ENCODE peak calls at places on chromosome 18, in ten cellular contexts. One of them, this sample, is unnamed.

GRCh38 chr18:7754725-7755181 is 187.6 kb downstream of the PTPRM start:
- DNase-seq in H1: no peak
- DNase-seq in K562: no peak
- DNase-seq in colonic mucosa: no peak
- DNase-seq in trophoblast cell: peak
- DNase-seq in endodermal cell: peak
- DNase-seq in neuronal stem cell: peak
- DNase-seq in Karpas-422: no peak
- DNase-seq in GM23248: no peak
- DNase-seq in fibroblast of lung: no peak
- DNase-seq in this sample: no peak

GRCh38 chr18:9701604-9702324 is 6.3 kb upstream of the RAB31 start:
- DNase-seq in Karpas-422: no peak
- DNase-seq in trophoblast cell: peak
- DNase-seq in H1: no peak
- DNase-seq in neuronal stem cell: no peak
- DNase-seq in K562: no peak
- DNase-seq in colonic mucosa: no peak
- DNase-seq in fibroblast of lung: no peak
- DNase-seq in endodermal cell: no peak
- DNase-seq in GM23248: no peak
- DNase-seq in this sample: no peak

GRCh38 chr18:69638056-69638455 is 237.4 kb downstream of the DOK6 start:
- DNase-seq in colonic mucosa: no peak
- DNase-seq in Karpas-422: no peak
- DNase-seq in K562: no peak
- DNase-seq in fibroblast of lung: no peak
- DNase-seq in neuronal stem cell: no peak
- DNase-seq in H1: no peak
- DNase-seq in GM23248: no peak
- DNase-seq in trophoblast cell: no peak
- DNase-seq in endodermal cell: no peak
- DNase-seq in this sample: no peak

GRCh38 chr18:26710460-26711096 is 154.9 kb downstream of the AQP4 start:
- DNase-seq in colonic mucosa: no peak
- DNase-seq in K562: no peak
- DNase-seq in fibroblast of lung: no peak
- DNase-seq in trophoblast cell: no peak
- DNase-seq in Karpas-422: no peak
- DNase-seq in H1: no peak
- DNase-seq in endodermal cell: peak
- DNase-seq in GM23248: no peak
- DNase-seq in neuronal stem cell: no peak
- DNase-seq in this sample: peak

GRCh38 chr18:53567935-53568574 is 656.4 kb downstream of the MBD2 start:
- DNase-seq in trophoblast cell: peak
- DNase-seq in Karpas-422: peak
- DNase-seq in K562: no peak
- DNase-seq in H1: peak
- DNase-seq in neuronal stem cell: peak
- DNase-seq in GM23248: peak
- DNase-seq in colonic mucosa: no peak
- DNase-seq in endodermal cell: peak
- DNase-seq in fibroblast of lung: peak
- DNase-seq in this sample: peak

GRCh38 chr18:68764016-68764415 is 33.9 kb upstream of the CCDC102B start:
- DNase-seq in neuronal stem cell: no peak
- DNase-seq in H1: no peak
- DNase-seq in GM23248: peak
- DNase-seq in endodermal cell: no peak
- DNase-seq in K562: no peak
- DNase-seq in trophoblast cell: no peak
- DNase-seq in colonic mucosa: no peak
- DNase-seq in Karpas-422: no peak
- DNase-seq in fibroblast of lung: peak
- DNase-seq in this sample: no peak

GRCh38 chr18:12422936-12423335 is 15.2 kb downstream of the PRELID3A start:
- DNase-seq in trophoblast cell: no peak
- DNase-seq in colonic mucosa: no peak
- DNase-seq in fibroblast of lung: no peak
- DNase-seq in Karpas-422: peak
- DNase-seq in K562: no peak
- DNase-seq in GM23248: no peak
- DNase-seq in endodermal cell: peak
- DNase-seq in H1: no peak
- DNase-seq in neuronal stem cell: no peak
- DNase-seq in this sample: no peak

GRCh38 chr18:14104906-14105748 is 27.1 kb downstream of the ZNF519 start:
- DNase-seq in neuronal stem cell: no peak
- DNase-seq in colonic mucosa: no peak
- DNase-seq in fibroblast of lung: peak
- DNase-seq in trophoblast cell: peak
- DNase-seq in H1: no peak
- DNase-seq in endodermal cell: no peak
- DNase-seq in GM23248: no peak
- DNase-seq in K562: no peak
- DNase-seq in Karpas-422: no peak
- DNase-seq in this sample: no peak

GRCh38 chr18:12362473-12363174 is 14.4 kb downstream of the AFG3L2 start:
- DNase-seq in Karpas-422: no peak
- DNase-seq in fibroblast of lung: no peak
- DNase-seq in neuronal stem cell: no peak
- DNase-seq in K562: no peak
- DNase-seq in GM23248: no peak
- DNase-seq in trophoblast cell: no peak
- DNase-seq in H1: no peak
- DNase-seq in colonic mucosa: no peak
- DNase-seq in endodermal cell: no peak
- DNase-seq in this sample: no peak

GRCh38 chr18:39389800-39390379 is 1824.3 kb upstream of the CELF4 start:
- DNase-seq in colonic mucosa: no peak
- DNase-seq in H1: peak
- DNase-seq in fibroblast of lung: no peak
- DNase-seq in trophoblast cell: no peak
- DNase-seq in GM23248: no peak
- DNase-seq in Karpas-422: no peak
- DNase-seq in endodermal cell: peak
- DNase-seq in neuronal stem cell: peak
- DNase-seq in K562: no peak
- DNase-seq in this sample: no peak

GRCh38 chr18:5879479-5879882 is 15.8 kb downstream of the TMEM200C start:
- DNase-seq in H1: no peak
- DNase-seq in Karpas-422: peak
- DNase-seq in neuronal stem cell: no peak
- DNase-seq in K562: peak
- DNase-seq in fibroblast of lung: peak
- DNase-seq in GM23248: peak
- DNase-seq in endodermal cell: no peak
- DNase-seq in colonic mucosa: no peak
- DNase-seq in trophoblast cell: peak
- DNase-seq in this sample: no peak

GRCh38 chr18:33600846-33601245 is 22.8 kb downstream of the ASXL3 start:
- DNase-seq in GM23248: no peak
- DNase-seq in K562: no peak
- DNase-seq in H1: no peak
- DNase-seq in colonic mucosa: no peak
- DNase-seq in trophoblast cell: no peak
- DNase-seq in fibroblast of lung: no peak
- DNase-seq in endodermal cell: no peak
- DNase-seq in neuronal stem cell: no peak
- DNase-seq in Karpas-422: no peak
- DNase-seq in this sample: no peak

GRCh38 chr18:52499646-52500045 is 159.6 kb downstream of the DCC start:
- DNase-seq in endodermal cell: no peak
- DNase-seq in colonic mucosa: no peak
- DNase-seq in Karpas-422: no peak
- DNase-seq in fibroblast of lung: no peak
- DNase-seq in trophoblast cell: no peak
- DNase-seq in H1: no peak
- DNase-seq in GM23248: no peak
- DNase-seq in neuronal stem cell: no peak
- DNase-seq in K562: no peak
- DNase-seq in this sample: no peak

DNA sequence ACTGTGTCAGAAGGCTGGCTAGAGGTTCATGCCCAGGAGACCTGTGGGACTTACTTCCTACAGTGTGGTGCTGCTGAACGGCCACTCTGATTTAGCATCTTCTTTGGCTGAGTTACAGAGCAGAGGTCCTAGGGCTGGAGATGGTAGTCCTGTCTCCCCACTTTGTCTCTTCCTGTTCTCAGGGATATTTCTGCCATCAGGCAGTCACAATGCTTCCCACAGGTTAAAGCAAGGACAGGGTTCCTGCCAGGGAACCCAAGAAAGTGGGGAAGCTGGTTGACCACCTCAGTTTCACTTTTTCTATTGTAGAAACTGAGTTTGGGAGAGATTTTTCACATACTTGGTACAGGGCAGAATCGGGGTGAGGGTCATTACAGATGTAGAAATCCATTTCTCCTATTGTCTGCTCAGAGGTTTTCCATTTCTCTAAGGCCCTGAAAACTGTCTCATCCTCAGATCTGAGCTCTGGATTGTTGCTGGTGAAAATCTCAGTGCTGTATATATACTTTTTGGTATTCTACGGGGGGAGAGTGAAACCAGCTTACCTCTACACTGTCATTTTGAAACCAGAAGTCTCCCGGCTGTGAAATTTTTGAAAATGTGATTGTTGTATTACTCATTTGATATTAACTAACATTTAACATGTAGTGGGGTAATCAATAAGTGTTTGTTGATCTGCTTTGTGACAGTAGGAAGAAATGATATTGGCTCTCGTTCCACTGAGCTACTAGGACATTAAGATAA is 37.0 kb upstream of the MEP1B start:
- DNase-seq in H1: no peak
- DNase-seq in K562: no peak
- DNase-seq in colonic mucosa: no peak
- DNase-seq in GM23248: no peak
- DNase-seq in endodermal cell: no peak
- DNase-seq in fibroblast of lung: no peak
- DNase-seq in Karpas-422: no peak
- DNase-seq in trophoblast cell: no peak
- DNase-seq in neuronal stem cell: no peak
- DNase-seq in this sample: peak
- H3K4me3 ChIP-seq in H1: no peak
- H3K4me3 ChIP-seq in K562: no peak
- H3K4me3 ChIP-seq in colonic mucosa: no peak
- H3K4me3 ChIP-seq in GM23248: no peak
- H3K4me3 ChIP-seq in endodermal cell: no peak
- H3K4me3 ChIP-seq in fibroblast of lung: no peak
- H3K4me3 ChIP-seq in Karpas-422: no peak
- H3K4me3 ChIP-seq in trophoblast cell: no peak
- H3K4me3 ChIP-seq in neuronal stem cell: no peak
- H3K4me3 ChIP-seq in this sample: no peak

DNA sequence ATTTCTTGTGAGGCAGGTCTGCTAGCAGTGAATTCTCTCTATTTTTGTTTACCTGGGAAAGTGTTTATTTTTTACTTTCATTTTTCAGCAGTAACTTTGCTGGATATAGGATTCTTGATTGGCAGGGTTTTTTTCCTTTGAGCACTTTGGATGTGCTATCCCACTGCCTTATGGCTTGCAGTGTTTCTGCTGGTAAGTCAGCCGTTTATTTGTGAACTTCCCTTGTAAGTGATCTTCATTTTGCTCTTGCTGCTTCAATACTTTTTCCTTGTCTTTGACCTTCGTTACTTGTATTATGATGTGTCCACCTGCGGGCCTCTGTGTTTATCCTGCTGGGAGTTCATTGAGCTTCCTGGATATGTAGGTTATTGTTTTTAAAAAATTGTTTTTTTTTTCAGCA is 54.7 kb downstream of the SLC66A2 start:
- DNase-seq in fibroblast of lung: no peak
- DNase-seq in colonic mucosa: no peak
- DNase-seq in Karpas-422: no peak
- DNase-seq in GM23248: peak
- DNase-seq in neuronal stem cell: no peak
- DNase-seq in H1: no peak
- DNase-seq in endodermal cell: no peak
- DNase-seq in trophoblast cell: no peak
- DNase-seq in K562: no peak
- DNase-seq in this sample: no peak
- H3K9ac ChIP-seq in fibroblast of lung: no peak
- H3K9ac ChIP-seq in colonic mucosa: no peak
- H3K9ac ChIP-seq in Karpas-422: no peak
- H3K9ac ChIP-seq in GM23248: no peak
- H3K9ac ChIP-seq in neuronal stem cell: no peak
- H3K9ac ChIP-seq in H1: no peak
- H3K9ac ChIP-seq in endodermal cell: no peak
- H3K9ac ChIP-seq in trophoblast cell: no peak
- H3K9ac ChIP-seq in K562: no peak
- H3K9ac ChIP-seq in this sample: no peak

GRCh38 chr18:75418293-75418692 is 9.2 kb downstream of the SMIM21 start:
- DNase-seq in GM23248: no peak
- DNase-seq in K562: no peak
- DNase-seq in colonic mucosa: no peak
- DNase-seq in H1: no peak
- DNase-seq in endodermal cell: no peak
- DNase-seq in Karpas-422: no peak
- DNase-seq in trophoblast cell: no peak
- DNase-seq in fibroblast of lung: no peak
- DNase-seq in neuronal stem cell: no peak
- DNase-seq in this sample: no peak
- H3K4me3 ChIP-seq in GM23248: no peak
- H3K4me3 ChIP-seq in K562: no peak
- H3K4me3 ChIP-seq in colonic mucosa: no peak
- H3K4me3 ChIP-seq in H1: no peak
- H3K4me3 ChIP-seq in endodermal cell: no peak
- H3K4me3 ChIP-seq in Karpas-422: no peak
- H3K4me3 ChIP-seq in trophoblast cell: no peak
- H3K4me3 ChIP-seq in fibroblast of lung: no peak
- H3K4me3 ChIP-seq in neuronal stem cell: no peak
- H3K4me3 ChIP-seq in this sample: no peak

DNA sequence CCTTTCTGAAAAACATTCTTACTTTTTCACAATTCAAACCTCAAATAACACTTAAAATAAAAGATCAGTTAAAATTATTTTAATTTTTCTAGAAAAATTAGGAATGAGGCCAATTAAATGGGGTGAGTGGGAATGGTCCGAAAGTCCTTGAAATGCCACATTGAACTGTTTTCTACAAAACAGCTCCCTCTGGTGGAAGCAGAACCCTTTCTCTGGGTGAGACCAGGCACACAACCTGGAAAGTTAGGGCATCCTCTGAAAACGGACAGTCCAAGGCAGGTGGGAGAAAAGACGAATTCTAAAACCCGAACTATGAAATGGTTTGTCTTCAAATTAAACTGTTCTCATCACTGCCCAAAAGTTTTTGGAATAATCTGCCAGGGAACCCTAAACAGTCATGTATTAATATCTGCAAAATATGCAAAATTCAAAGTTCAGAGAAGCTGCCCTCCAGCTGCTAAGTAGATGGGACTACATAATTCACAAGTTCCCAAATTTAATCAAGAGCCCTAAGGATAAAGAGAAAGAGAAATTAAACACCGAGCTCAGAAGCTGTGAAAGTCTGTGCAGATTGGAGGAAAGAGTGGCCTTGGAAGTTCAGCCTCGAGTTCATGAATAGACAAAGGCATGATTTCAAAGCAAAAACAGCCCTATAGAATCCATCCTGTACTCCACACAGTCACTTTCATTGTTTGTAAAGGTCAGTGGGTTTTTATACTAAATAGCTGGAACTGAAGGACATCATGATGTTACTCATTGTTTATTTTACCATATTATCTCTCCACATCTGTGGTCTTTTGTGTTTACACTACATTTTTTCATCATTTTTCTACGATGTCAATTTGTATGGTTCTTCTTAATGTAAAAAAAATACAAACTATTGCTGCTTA is 108.3 kb downstream of the PIEZO2 start:
- DNase-seq in endodermal cell: peak
- DNase-seq in fibroblast of lung: peak
- DNase-seq in H1: peak
- DNase-seq in GM23248: peak
- DNase-seq in colonic mucosa: peak
- DNase-seq in trophoblast cell: peak
- DNase-seq in neuronal stem cell: peak
- DNase-seq in Karpas-422: peak
- DNase-seq in K562: peak
- DNase-seq in this sample: peak
- H3K9ac ChIP-seq in endodermal cell: no peak
- H3K9ac ChIP-seq in fibroblast of lung: no peak
- H3K9ac ChIP-seq in H1: no peak
- H3K9ac ChIP-seq in GM23248: no peak
- H3K9ac ChIP-seq in colonic mucosa: no peak
- H3K9ac ChIP-seq in trophoblast cell: no peak
- H3K9ac ChIP-seq in neuronal stem cell: no peak
- H3K9ac ChIP-seq in Karpas-422: no peak
- H3K9ac ChIP-seq in K562: no peak
- H3K9ac ChIP-seq in this sample: no peak

This sample was measured in MM.1S.